ENCODE peak calls at places on chromosomes 11 and 22, in seven cellular contexts. One of them, this sample, is unnamed.

GRCh38 chr11:19258651-19259230 is 18.0 kb upstream of the E2F8 start:
- DNase-seq in mesenchymal stem cell: no peak
- DNase-seq in neuronal stem cell: no peak
- DNase-seq in H9: no peak
- DNase-seq in mesendoderm: no peak
- DNase-seq in IMR-90: no peak
- DNase-seq in H1: no peak
- DNase-seq in this sample: no peak

GRCh38 chr11:69115586-69116560 is 39.9 kb upstream of the SMIM38 start:
- DNase-seq in mesenchymal stem cell: no peak
- DNase-seq in neuronal stem cell: no peak
- DNase-seq in H9: no peak
- DNase-seq in mesendoderm: no peak
- DNase-seq in IMR-90: no peak
- DNase-seq in H1: no peak
- DNase-seq in this sample: no peak

GRCh38 chr22:44719586-44720368 is 17.8 kb downstream of the PRR5 start:
- DNase-seq in mesenchymal stem cell: no peak
- DNase-seq in neuronal stem cell: no peak
- DNase-seq in H9: no peak
- DNase-seq in mesendoderm: no peak
- DNase-seq in IMR-90: no peak
- DNase-seq in H1: no peak
- DNase-seq in this sample: no peak

GRCh38 chr11:10044618-10045017 is 249.4 kb downstream of the SBF2 start:
- DNase-seq in mesenchymal stem cell: no peak
- DNase-seq in neuronal stem cell: no peak
- DNase-seq in H9: peak
- DNase-seq in mesendoderm: peak
- DNase-seq in IMR-90: no peak
- DNase-seq in H1: no peak
- DNase-seq in this sample: no peak

GRCh38 chr11:12599408-12600143 is 74.6 kb upstream of the TEAD1 start:
- DNase-seq in mesenchymal stem cell: peak
- DNase-seq in neuronal stem cell: peak
- DNase-seq in H9: peak
- DNase-seq in mesendoderm: peak
- DNase-seq in IMR-90: no peak
- DNase-seq in H1: peak
- DNase-seq in this sample: peak

GRCh38 chr11:22539851-22540376 is 85.7 kb downstream of the FANCF start:
- DNase-seq in mesenchymal stem cell: peak
- DNase-seq in neuronal stem cell: peak
- DNase-seq in H9: no peak
- DNase-seq in mesendoderm: peak
- DNase-seq in IMR-90: peak
- DNase-seq in H1: no peak
- DNase-seq in this sample: no peak

GRCh38 chr22:31537019-31537535 is 40.7 kb downstream of the SFI1 start:
- DNase-seq in mesenchymal stem cell: no peak
- DNase-seq in neuronal stem cell: no peak
- DNase-seq in H9: no peak
- DNase-seq in mesendoderm: no peak
- DNase-seq in IMR-90: no peak
- DNase-seq in H1: no peak
- DNase-seq in this sample: no peak

GRCh38 chr22:44646668-44647067 is 55.3 kb upstream of the PRR5 start:
- DNase-seq in mesenchymal stem cell: no peak
- DNase-seq in neuronal stem cell: no peak
- DNase-seq in H9: peak
- DNase-seq in mesendoderm: no peak
- DNase-seq in IMR-90: no peak
- DNase-seq in H1: no peak
- DNase-seq in this sample: no peak

GRCh38 chr22:49548356-49549202 is 279.1 kb downstream of the BRD1 start:
- DNase-seq in mesenchymal stem cell: no peak
- DNase-seq in neuronal stem cell: no peak
- DNase-seq in H9: peak
- DNase-seq in mesendoderm: peak
- DNase-seq in IMR-90: no peak
- DNase-seq in H1: peak
- DNase-seq in this sample: no peak

GRCh38 chr11:130861902-130862552 is 54.3 kb downstream of the SNX19 start:
- DNase-seq in mesenchymal stem cell: peak
- DNase-seq in neuronal stem cell: peak
- DNase-seq in H9: peak
- DNase-seq in mesendoderm: peak
- DNase-seq in IMR-90: peak
- DNase-seq in H1: peak
- DNase-seq in this sample: peak

GRCh38 chr11:113274708-113275582 is 39.4 kb upstream of the TTC12 start:
- DNase-seq in mesenchymal stem cell: no peak
- DNase-seq in neuronal stem cell: no peak
- DNase-seq in H9: peak
- DNase-seq in mesendoderm: peak
- DNase-seq in IMR-90: no peak
- DNase-seq in H1: peak
- DNase-seq in this sample: peak

GRCh38 chr11:65954771-65955170 is 6.8 kb upstream of the SART1 start:
- DNase-seq in mesenchymal stem cell: no peak
- DNase-seq in neuronal stem cell: no peak
- DNase-seq in H9: no peak
- DNase-seq in mesendoderm: no peak
- DNase-seq in IMR-90: no peak
- DNase-seq in H1: no peak
- DNase-seq in this sample: peak

GRCh38 chr11:123702137-123702536 is 39.3 kb downstream of the ZNF202 start:
- DNase-seq in mesenchymal stem cell: no peak
- DNase-seq in neuronal stem cell: no peak
- DNase-seq in H9: no peak
- DNase-seq in mesendoderm: no peak
- DNase-seq in IMR-90: no peak
- DNase-seq in H1: no peak
- DNase-seq in this sample: no peak

GRCh38 chr22:26679003-26679629 is 21.7 kb downstream of the MIAT start:
- DNase-seq in mesenchymal stem cell: peak
- DNase-seq in neuronal stem cell: peak
- DNase-seq in H9: peak
- DNase-seq in mesendoderm: peak
- DNase-seq in IMR-90: peak
- DNase-seq in H1: peak
- DNase-seq in this sample: peak

GRCh38 chr22:47564158-47564450 is 801.7 kb downstream of the TBC1D22A start:
- DNase-seq in mesenchymal stem cell: no peak
- DNase-seq in neuronal stem cell: no peak
- DNase-seq in H9: no peak
- DNase-seq in mesendoderm: no peak
- DNase-seq in IMR-90: no peak
- DNase-seq in H1: no peak
- DNase-seq in this sample: no peak

GRCh38 chr11:84250834-84251613 is 964.9 kb upstream of the CCDC90B start:
- DNase-seq in mesenchymal stem cell: no peak
- DNase-seq in neuronal stem cell: no peak
- DNase-seq in H9: no peak
- DNase-seq in mesendoderm: no peak
- DNase-seq in IMR-90: no peak
- DNase-seq in H1: no peak
- DNase-seq in this sample: no peak

GRCh38 chr11:63906585-63906984 is 10.4 kb downstream of the RCOR2 start:
- DNase-seq in mesenchymal stem cell: no peak
- DNase-seq in neuronal stem cell: no peak
- DNase-seq in H9: no peak
- DNase-seq in mesendoderm: peak
- DNase-seq in IMR-90: peak
- DNase-seq in H1: peak
- DNase-seq in this sample: no peak

GRCh38 chr11:128532016-128532570 is 55.3 kb downstream of the ETS1 start:
- DNase-seq in mesenchymal stem cell: no peak
- DNase-seq in neuronal stem cell: no peak
- DNase-seq in H9: no peak
- DNase-seq in mesendoderm: no peak
- DNase-seq in IMR-90: no peak
- DNase-seq in H1: no peak
- DNase-seq in this sample: no peak

GRCh38 chr11:94768602-94769511 is 701 bp downstream of the AMOTL1 start:
- DNase-seq in mesenchymal stem cell: peak
- DNase-seq in neuronal stem cell: peak
- DNase-seq in H9: peak
- DNase-seq in mesendoderm: no peak
- DNase-seq in IMR-90: peak
- DNase-seq in H1: peak
- DNase-seq in this sample: no peak

GRCh38 chr11:126484266-126484665 is 128.8 kb downstream of the ST3GAL4 start:
- DNase-seq in mesenchymal stem cell: peak
- DNase-seq in neuronal stem cell: no peak
- DNase-seq in H9: no peak
- DNase-seq in mesendoderm: no peak
- DNase-seq in IMR-90: peak
- DNase-seq in H1: no peak
- DNase-seq in this sample: no peak

GRCh38 chr22:49966716-49967332 is 6.3 kb downstream of the PIM3 start:
- DNase-seq in mesenchymal stem cell: peak
- DNase-seq in neuronal stem cell: no peak
- DNase-seq in H9: peak
- DNase-seq in mesendoderm: no peak
- DNase-seq in IMR-90: no peak
- DNase-seq in H1: peak
- DNase-seq in this sample: peak

GRCh38 chr11:75533843-75534242 is 8.1 kb upstream of the GDPD5 start:
- DNase-seq in mesenchymal stem cell: no peak
- DNase-seq in neuronal stem cell: no peak
- DNase-seq in H9: no peak
- DNase-seq in mesendoderm: no peak
- DNase-seq in IMR-90: no peak
- DNase-seq in H1: no peak
- DNase-seq in this sample: no peak

GRCh38 chr11:44619931-44620725 is 54.7 kb downstream of the CD82 start:
- DNase-seq in mesenchymal stem cell: no peak
- DNase-seq in neuronal stem cell: no peak
- DNase-seq in H9: peak
- DNase-seq in mesendoderm: no peak
- DNase-seq in IMR-90: no peak
- DNase-seq in H1: peak
- DNase-seq in this sample: no peak

GRCh38 chr11:69352181-69352580 is 58.2 kb downstream of the MYEOV start:
- DNase-seq in mesenchymal stem cell: no peak
- DNase-seq in neuronal stem cell: no peak
- DNase-seq in H9: no peak
- DNase-seq in mesendoderm: no peak
- DNase-seq in IMR-90: no peak
- DNase-seq in H1: no peak
- DNase-seq in this sample: no peak

GRCh38 chr11:130634981-130635473 is 186.6 kb downstream of the ADAMTS15 start:
- DNase-seq in mesenchymal stem cell: peak
- DNase-seq in neuronal stem cell: no peak
- DNase-seq in H9: no peak
- DNase-seq in mesendoderm: peak
- DNase-seq in IMR-90: peak
- DNase-seq in H1: no peak
- DNase-seq in this sample: no peak

GRCh38 chr11:8168485-8169257 is at the start of gene RIC3:
- DNase-seq in mesenchymal stem cell: no peak
- DNase-seq in neuronal stem cell: peak
- DNase-seq in H9: peak
- DNase-seq in mesendoderm: peak
- DNase-seq in IMR-90: no peak
- DNase-seq in H1: peak
- DNase-seq in this sample: peak

GRCh38 chr11:2535673-2536439 is 91.0 kb downstream of the KCNQ1 start:
- DNase-seq in mesenchymal stem cell: no peak
- DNase-seq in neuronal stem cell: no peak
- DNase-seq in H9: no peak
- DNase-seq in mesendoderm: no peak
- DNase-seq in IMR-90: no peak
- DNase-seq in H1: no peak
- DNase-seq in this sample: no peak

GRCh38 chr22:40300884-40301672 is 45.2 kb upstream of the ADSL start:
- DNase-seq in mesenchymal stem cell: no peak
- DNase-seq in neuronal stem cell: no peak
- DNase-seq in H9: no peak
- DNase-seq in mesendoderm: no peak
- DNase-seq in IMR-90: no peak
- DNase-seq in H1: no peak
- DNase-seq in this sample: no peak
- H2AK5ac ChIP-seq in mesenchymal stem cell: no peak
- H2AK5ac ChIP-seq in neuronal stem cell: no peak
- H2AK5ac ChIP-seq in H9: no peak
- H2AK5ac ChIP-seq in mesendoderm: no peak
- H2AK5ac ChIP-seq in IMR-90: no peak
- H2AK5ac ChIP-seq in H1: no peak
- H2AK5ac ChIP-seq in this sample: no peak

DNA sequence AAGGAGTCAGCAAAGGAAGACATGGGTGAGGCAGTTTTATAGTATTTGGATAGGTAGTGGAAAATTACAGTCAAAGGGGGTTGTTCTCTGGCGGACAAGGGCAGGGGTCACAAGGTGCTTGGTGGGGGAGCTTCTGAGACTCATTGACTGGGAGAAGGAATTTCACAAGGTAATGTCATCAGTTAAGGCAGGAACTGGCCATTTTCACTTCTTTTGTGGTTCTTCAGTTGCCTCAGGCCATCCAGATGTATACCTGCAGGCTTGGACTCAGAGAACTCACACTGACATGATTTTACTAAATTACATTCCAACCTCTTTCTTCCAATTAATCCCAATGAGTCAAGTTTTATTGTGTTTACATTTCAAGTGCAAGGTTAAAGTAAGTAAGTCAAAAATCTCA is 240.5 kb upstream of the API5 start:
- DNase-seq in mesenchymal stem cell: no peak
- DNase-seq in neuronal stem cell: no peak
- DNase-seq in H9: no peak
- DNase-seq in mesendoderm: peak
- DNase-seq in IMR-90: no peak
- DNase-seq in H1: no peak
- DNase-seq in this sample: no peak
- H2AK5ac ChIP-seq in mesenchymal stem cell: no peak
- H2AK5ac ChIP-seq in neuronal stem cell: no peak
- H2AK5ac ChIP-seq in H9: no peak
- H2AK5ac ChIP-seq in mesendoderm: no peak
- H2AK5ac ChIP-seq in IMR-90: no peak
- H2AK5ac ChIP-seq in H1: no peak
- H2AK5ac ChIP-seq in this sample: no peak

DNA sequence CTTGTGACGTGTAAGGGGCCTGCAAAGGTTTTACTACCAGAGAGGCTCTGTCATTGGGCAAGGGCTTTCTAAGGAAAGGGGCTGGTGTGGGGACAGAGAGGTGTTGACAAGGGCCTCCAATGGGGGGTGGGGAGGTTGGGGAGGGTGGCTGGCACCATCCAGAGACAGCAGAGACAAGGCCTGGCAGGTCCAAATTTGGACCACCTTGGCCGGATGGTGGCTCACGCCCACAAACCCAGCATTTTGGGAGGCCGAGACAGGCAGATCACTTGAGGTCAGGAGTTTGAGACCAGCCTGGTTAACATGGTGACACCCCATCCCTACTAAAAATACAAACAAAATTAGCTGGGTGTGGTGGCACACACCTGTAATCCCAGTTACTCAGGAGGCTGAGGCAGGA is 2.2 kb upstream of the CHRM4 start:
- DNase-seq in mesenchymal stem cell: no peak
- DNase-seq in neuronal stem cell: no peak
- DNase-seq in H9: no peak
- DNase-seq in mesendoderm: no peak
- DNase-seq in IMR-90: no peak
- DNase-seq in H1: no peak
- DNase-seq in this sample: no peak
- H2AK5ac ChIP-seq in mesenchymal stem cell: no peak
- H2AK5ac ChIP-seq in neuronal stem cell: no peak
- H2AK5ac ChIP-seq in H9: no peak
- H2AK5ac ChIP-seq in mesendoderm: no peak
- H2AK5ac ChIP-seq in IMR-90: no peak
- H2AK5ac ChIP-seq in H1: no peak
- H2AK5ac ChIP-seq in this sample: no peak

GRCh38 chr22:32700186-32700882 is 101.2 kb upstream of the TIMP3 start:
- DNase-seq in mesenchymal stem cell: peak
- DNase-seq in neuronal stem cell: no peak
- DNase-seq in H9: no peak
- DNase-seq in mesendoderm: peak
- DNase-seq in IMR-90: peak
- DNase-seq in H1: no peak
- DNase-seq in this sample: peak
- H2AK5ac ChIP-seq in mesenchymal stem cell: no peak
- H2AK5ac ChIP-seq in neuronal stem cell: no peak
- H2AK5ac ChIP-seq in H9: no peak
- H2AK5ac ChIP-seq in mesendoderm: no peak
- H2AK5ac ChIP-seq in IMR-90: peak
- H2AK5ac ChIP-seq in H1: no peak
- H2AK5ac ChIP-seq in this sample: no peak